ENCODE peak calls at places on chromosomes 6 and 20, in four cellular contexts. E is heart left ventricle, M is GM12865, A is left lung. P is an unnamed sample.

GRCh38 chr6:149443411-149444181 is 41.2 kb downstream of the ZC3H12D start:
- DNase-seq in E (no peak), A (no peak), M (peak), P (no peak)

GRCh38 chr20:38825901-38826625 is 20.6 kb downstream of the PPP1R16B start:
- DNase-seq in A (no peak), E (no peak), M (no peak), P (no peak)

GRCh38 chr6:54255881-54256280 is 52.4 kb upstream of the TINAG start:
- DNase-seq in M (no peak), A (no peak), E (no peak), P (no peak)

GRCh38 chr6:43771858-43772570 is 2.0 kb downstream of the VEGFA start:
- DNase-seq in E (peak), A (peak), M (peak), P (peak)

GRCh38 chr20:58891686-58892125 is 39.2 kb downstream of the GNAS start:
- DNase-seq in A (peak), M (peak), E (no peak), P (no peak)

GRCh38 chr6:112833546-112834215 is 486.6 kb downstream of the RFPL4B start:
- DNase-seq in M (no peak), E (no peak), A (no peak), P (no peak)

GRCh38 chr6:41630069-41630468 is 8.2 kb upstream of the MDFI start:
- DNase-seq in E (no peak), M (no peak), A (no peak), P (no peak)

GRCh38 chr6:73817238-73817637 is 121.2 kb downstream of the CD109 start:
- DNase-seq in E (no peak), A (no peak), M (peak), P (no peak)

GRCh38 chr20:4916991-4917881 is 84.1 kb downstream of the SLC23A2 start:
- DNase-seq in M (no peak), A (no peak), E (no peak), P (no peak)

GRCh38 chr20:36666181-36666740 is 20.3 kb upstream of the SLA2 start:
- DNase-seq in A (no peak), M (peak), E (no peak), P (no peak)

GRCh38 chr6:107340881-107341280 is 118.5 kb downstream of the PDSS2 start:
- DNase-seq in E (no peak), A (no peak), M (no peak), P (no peak)

GRCh38 chr20:17610566-17611289 is 40.9 kb downstream of the DSTN start:
- DNase-seq in M (no peak), E (no peak), A (peak), P (no peak)

GRCh38 chr6:47278545-47278944 is 31.2 kb downstream of the TNFRSF21 start:
- DNase-seq in M (no peak), A (no peak), E (no peak), P (no peak)

GRCh38 chr6:109458774-109459531 is 3.4 kb upstream of the MICAL1 start:
- DNase-seq in E (no peak), A (no peak), M (peak), P (no peak)

GRCh38 chr20:56348306-56348695 is 10.5 kb upstream of the FAM210B start:
- DNase-seq in M (no peak), A (no peak), E (no peak), P (no peak)

GRCh38 chr20:51354191-51354768 is 188.2 kb downstream of the NFATC2 start:
- DNase-seq in A (no peak), E (no peak), M (no peak), P (no peak)

GRCh38 chr6:16337280-16337975 is 99.0 kb downstream of the GMPR start:
- DNase-seq in M (no peak), E (peak), A (no peak), P (no peak)

GRCh38 chr6:43744931-43745727 is 24.9 kb upstream of the VEGFA start:
- DNase-seq in M (no peak), A (no peak), E (no peak), P (no peak)

GRCh38 chr6:36697481-36697903 is at the start of gene RAB44:
- DNase-seq in M (no peak), E (no peak), A (no peak), P (no peak)

GRCh38 chr6:157711060-157711459 is 112.0 kb upstream of the SNX9 start:
- DNase-seq in M (no peak), E (no peak), A (no peak), P (no peak)

GRCh38 chr6:155014715-155015300 is 19.7 kb downstream of the TIAM2 start:
- DNase-seq in E (no peak), M (no peak), A (no peak), P (no peak)

GRCh38 chr6:157075549-157076426 is 247.5 kb downstream of the TMEM242 start:
- DNase-seq in E (no peak), M (peak), A (no peak), P (no peak)

GRCh38 chr6:107564223-107564855 is 74.4 kb downstream of the SOBP start:
- DNase-seq in A (no peak), E (no peak), M (no peak), P (no peak)

GRCh38 chr20:37803476-37804307 is 99.2 kb upstream of the VSTM2L start:
- DNase-seq in E (no peak), M (peak), A (no peak), P (no peak)

GRCh38 chr6:108120311-108120710 is 45.5 kb upstream of the NR2E1 start:
- DNase-seq in M (no peak), E (no peak), A (no peak), P (no peak)

GRCh38 chr20:17023811-17024210 is 203.0 kb upstream of the PCSK2 start:
- DNase-seq in M (no peak), A (peak), E (no peak), P (no peak)

GRCh38 chr6:107943626-107944439 is 14.2 kb downstream of the SEC63 start:
- DNase-seq in E (no peak), A (no peak), M (no peak), P (no peak)

GRCh38 chr20:52349806-52350205 is 158.2 kb upstream of the ZFP64 start:
- DNase-seq in M (no peak), E (no peak), A (no peak), P (no peak)

GRCh38 chr6:67608099-67608749 is 1026.9 kb upstream of the ADGRB3 start:
- DNase-seq in E (no peak), M (no peak), A (no peak), P (no peak)

GRCh38 chr6:128112494-128112893 is 211.6 kb upstream of the THEMIS start:
- DNase-seq in A (no peak), E (no peak), M (no peak), P (no peak)

GRCh38 chr6:21845018-21845417 is 251.5 kb downstream of the SOX4 start:
- DNase-seq in M (no peak), A (no peak), E (peak), P (no peak)

GRCh38 chr6:131954775-131955107 is 3.6 kb upstream of the CCN2 start:
- DNase-seq in E (peak), M (no peak), A (no peak), P (no peak)

GRCh38 chr6:87152528-87152950 is 2.8 kb upstream of the ZNF292 start:
- DNase-seq in M (peak), A (no peak), E (no peak), P (no peak)

DNA sequence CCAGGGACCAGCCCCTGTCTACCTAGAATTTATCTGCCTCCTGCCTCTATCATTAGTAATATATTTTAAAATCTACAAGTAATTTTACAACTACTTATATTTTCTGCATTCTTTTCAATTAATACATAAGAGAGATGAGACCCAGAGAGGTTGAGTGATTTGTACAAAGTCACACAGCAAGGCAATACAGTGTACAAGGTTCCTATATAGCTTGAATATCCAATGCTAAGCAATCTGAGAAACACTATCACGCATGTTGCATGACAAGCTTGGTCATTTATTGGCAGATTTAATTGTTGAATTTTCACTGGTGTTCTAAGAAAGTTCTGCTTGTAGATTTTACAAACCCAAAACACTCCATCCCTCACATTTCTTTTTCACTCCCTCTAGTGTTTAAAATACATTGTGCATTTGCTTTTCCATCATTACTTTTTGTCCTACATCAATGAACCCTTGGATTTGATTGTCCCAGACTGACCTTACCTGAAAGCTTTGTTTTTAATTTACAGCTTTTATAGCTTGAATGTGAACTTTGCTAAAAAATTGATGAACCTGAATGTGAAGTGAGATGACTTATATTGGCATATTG is 520.9 kb upstream of the CITED2 start:
- DNase-seq in M (no peak), E (no peak), A (no peak), P (no peak)
- TF ChIP-seq CTCF in M (no peak), E (peak), A (no peak), P (no peak)

GRCh38 chr20:23566199-23566932 is 1.9 kb downstream of the CST9L start:
- DNase-seq in A (no peak), M (no peak), E (no peak), P (no peak)
- TF ChIP-seq CTCF in A (no peak), M (no peak), E (no peak), P (no peak)

DNA sequence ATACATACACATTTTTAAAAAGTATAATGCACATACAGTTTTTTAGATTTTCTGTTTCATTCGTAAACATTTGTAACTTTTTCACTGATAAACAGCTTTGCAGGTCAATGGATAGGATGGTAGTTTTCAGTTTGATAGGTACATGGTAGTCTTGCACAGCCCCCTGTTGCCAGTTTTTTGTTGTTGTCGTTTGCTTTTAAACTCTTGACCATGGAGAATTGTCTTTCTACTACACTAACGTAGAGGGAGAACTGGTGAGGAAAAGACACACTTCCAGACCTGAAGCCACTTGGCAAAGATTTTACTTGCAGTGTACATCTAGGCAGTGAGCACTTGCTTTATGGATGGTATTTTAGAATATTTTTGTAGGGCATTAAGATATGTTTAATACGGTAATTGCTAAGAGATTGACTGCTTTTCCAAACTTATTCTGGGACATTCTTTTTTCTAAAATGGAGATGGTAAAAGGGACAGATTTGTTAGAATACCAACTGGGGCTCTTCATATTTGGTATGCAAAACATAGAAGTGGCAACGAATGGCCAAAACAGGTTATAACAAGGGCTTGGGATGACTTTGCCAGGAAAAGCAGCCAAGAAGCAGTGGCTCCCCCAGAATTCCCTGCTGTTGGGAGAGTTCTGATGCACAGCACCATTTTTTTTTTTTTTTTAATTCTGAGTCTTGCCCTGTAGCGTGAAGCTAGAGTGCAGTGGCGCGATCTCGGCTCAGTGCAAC is 1.5 kb downstream of the PYGB start:
- DNase-seq in A (no peak), E (no peak), M (no peak), P (no peak)
- TF ChIP-seq CTCF in A (no peak), E (peak), M (no peak), P (no peak)

DNA sequence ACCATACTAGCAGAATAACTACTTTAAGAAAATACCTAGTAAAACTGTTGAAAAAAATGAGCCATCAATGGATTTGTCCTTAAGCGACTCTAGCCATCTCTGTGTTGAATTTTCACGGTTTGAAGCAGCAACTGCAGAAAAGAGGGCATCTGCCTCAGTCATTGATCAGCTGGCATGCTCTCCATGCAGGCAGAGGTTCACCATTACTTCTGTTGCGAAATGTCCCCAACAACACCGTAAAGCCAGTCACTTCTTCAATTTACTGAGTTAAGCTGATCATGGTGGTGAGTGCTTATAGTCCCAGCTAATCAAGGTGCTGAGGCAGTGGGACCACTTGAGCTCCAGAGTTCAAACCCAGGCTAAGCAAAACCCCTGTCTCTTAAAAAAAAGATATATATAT is 11.1 kb downstream of the TPD52L1 start:
- DNase-seq in E (no peak), A (no peak), M (no peak), P (no peak)
- TF ChIP-seq CTCF in E (no peak), A (no peak), M (no peak), P (no peak)

GRCh38 chr6:137415127-137415833 is 78.9 kb downstream of the OLIG3 start:
- DNase-seq in E (peak), M (peak), A (peak), P (peak)
- TF ChIP-seq CTCF in E (peak), M (peak), A (peak), P (peak)

DNA sequence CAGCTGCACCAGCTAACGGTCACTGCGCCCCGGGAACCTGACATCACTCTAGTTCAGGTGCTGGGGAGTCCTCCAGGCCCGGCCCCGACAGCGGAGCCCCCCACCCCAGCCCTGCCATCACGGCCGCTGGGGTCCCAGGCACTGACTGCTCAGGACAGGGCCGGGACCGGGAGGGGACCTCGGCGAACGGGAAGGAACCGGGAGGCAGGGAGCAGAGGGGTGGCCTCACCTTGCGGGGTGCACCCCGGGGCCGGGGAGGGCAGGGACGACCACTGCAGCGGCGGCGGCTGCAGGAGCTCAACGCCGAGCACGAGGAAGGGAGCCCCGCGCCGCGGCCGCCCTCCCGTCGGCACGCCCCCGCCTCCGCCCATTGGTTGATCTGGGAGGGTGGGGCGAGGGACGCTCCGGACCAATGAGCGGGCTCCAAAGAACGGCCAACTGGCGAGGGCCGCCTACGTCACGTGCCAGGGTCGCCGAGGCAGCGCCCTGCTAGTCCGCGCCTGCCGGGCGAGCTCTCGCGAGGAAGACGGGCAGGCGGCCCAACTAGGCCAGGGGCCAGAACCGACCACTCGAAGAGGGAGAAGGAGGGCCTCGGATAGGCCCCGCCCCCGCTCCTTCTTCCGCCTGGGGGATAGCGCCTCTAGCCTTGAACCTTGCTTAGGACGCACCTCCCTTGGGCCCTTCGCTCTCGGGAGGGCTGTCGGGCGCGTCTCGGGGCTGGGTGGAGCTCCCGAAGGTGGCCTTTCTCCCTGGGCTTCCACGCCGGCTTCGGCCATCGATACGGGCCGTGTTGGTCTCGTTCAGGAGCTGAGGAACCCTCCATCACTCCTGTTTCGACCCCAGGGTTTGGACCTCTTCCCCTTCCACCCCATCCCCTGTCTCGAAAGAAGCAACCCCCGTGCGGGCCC is at the start of gene ADISSP:
- DNase-seq in E (peak), M (peak), A (peak), P (peak)
- TF ChIP-seq CTCF in E (peak), M (peak), A (no peak), P (peak)

GRCh38 chr6:135534773-135535380 is 37.3 kb upstream of the AHI1 start:
- DNase-seq in A (no peak), M (no peak), E (no peak), P (no peak)

GRCh38 chr6:135537782-135538301 is 40.3 kb upstream of the AHI1 start:
- DNase-seq in M (no peak), A (no peak), E (no peak), P (no peak)

GRCh38 chr6:135535989-135536414 is 38.5 kb upstream of the AHI1 start:
- DNase-seq in A (no peak), E (no peak), M (peak), P (no peak)

GRCh38 chr6:135546206-135546605 is 48.7 kb upstream of the AHI1 start:
- DNase-seq in M (no peak), A (no peak), E (no peak), P (no peak)

GRCh38 chr6:135540207-135540877 is 42.8 kb upstream of the AHI1 start:
- DNase-seq in E (no peak), A (no peak), M (peak), P (no peak)
- TF ChIP-seq CTCF in E (peak), A (no peak), M (peak), P (no peak)